ENCODE peak calls at places on chromosomes 4 and X, in six cellular contexts. A is central memory CD8-positive, alpha-beta T cell; G is smooth muscle cell of the brain vasculature; P is BJ; V is foreskin keratinocyte; U is GM12891. R is an unnamed sample.

GRCh38 chr4:163367651-163368050 is 24.0 kb downstream of the NPY5R start:
- DNase-seq in A (no peak), G (no peak), P (no peak), V (no peak), U (no peak), R (no peak)

GRCh38 chrX:22664826-22665225 is 334.9 kb upstream of the DDX53 start:
- DNase-seq in A (no peak), G (no peak), P (no peak), V (no peak), U (no peak), R (no peak)

GRCh38 chrX:68838571-68838910 is 9.7 kb downstream of the EFNB1 start:
- DNase-seq in A (no peak), G (no peak), P (no peak), V (no peak), U (no peak), R (no peak)

GRCh38 chr4:53854991-53855885 is 209.2 kb downstream of the CHIC2 start:
- DNase-seq in A (no peak), G (no peak), P (peak), V (peak), U (no peak), R (no peak)

GRCh38 chr4:54082168-54082567 is 17.8 kb upstream of the CHIC2 start:
- DNase-seq in A (no peak), G (peak), P (peak), V (peak), U (no peak), R (peak)

GRCh38 chrX:63768760-63769159 is 16.3 kb downstream of the ARHGEF9 start:
- DNase-seq in A (no peak), G (no peak), P (no peak), V (no peak), U (no peak), R (no peak)

GRCh38 chr4:7015383-7016035 is 27.7 kb upstream of the TADA2B start:
- DNase-seq in A (no peak), G (no peak), P (no peak), V (no peak), U (no peak), R (no peak)

GRCh38 chr4:94446386-94446785 is 5.4 kb upstream of the PDLIM5 start:
- DNase-seq in A (no peak), G (no peak), P (peak), V (peak), U (no peak), R (peak)

GRCh38 chr4:23022032-23022431 is 329.3 kb downstream of the GBA3 start:
- DNase-seq in A (no peak), G (no peak), P (peak), V (peak), U (no peak), R (peak)

GRCh38 chr4:153260553-153261306 is 56.5 kb downstream of the TRIM2 start:
- DNase-seq in A (no peak), G (no peak), P (peak), V (no peak), U (no peak), R (no peak)

GRCh38 chr4:137739391-137739790 is 207.1 kb upstream of the PCDH18 start:
- DNase-seq in A (no peak), G (no peak), P (no peak), V (no peak), U (no peak), R (no peak)

GRCh38 chrX:77431227-77431626 is 16.0 kb upstream of the FGF16 start:
- DNase-seq in A (no peak), G (peak), P (peak), V (no peak), U (no peak), R (no peak)

GRCh38 chr4:166091146-166091545 is 218.1 kb downstream of the TLL1 start:
- DNase-seq in A (no peak), G (no peak), P (no peak), V (no peak), U (no peak), R (no peak)

GRCh38 chrX:9597361-9598035 is 132.6 kb downstream of the TBL1X start:
- DNase-seq in A (no peak), G (no peak), P (no peak), V (no peak), U (no peak), R (no peak)

GRCh38 chr4:40840985-40841571 is 91.3 kb downstream of the NSUN7 start:
- DNase-seq in A (peak), G (peak), P (no peak), V (peak), U (no peak), R (peak)

GRCh38 chr4:52864816-52865215 is 2.7 kb downstream of the RASL11B start:
- DNase-seq in A (no peak), G (peak), P (no peak), V (no peak), U (no peak), R (no peak)

GRCh38 chr4:23770011-23770410 is 119.8 kb downstream of the PPARGC1A start:
- DNase-seq in A (no peak), G (no peak), P (peak), V (no peak), U (no peak), R (peak)

GRCh38 chr4:107392951-107393350 is 327.1 kb downstream of the PAPSS1 start:
- DNase-seq in A (no peak), G (no peak), P (no peak), V (no peak), U (no peak), R (no peak)

GRCh38 chr4:8207314-8207713 is 8.2 kb downstream of the SH3TC1 start:
- DNase-seq in A (no peak), G (no peak), P (no peak), V (no peak), U (no peak), R (no peak)

GRCh38 chr4:105957680-105958079 is 62.4 kb downstream of the NPNT start:
- DNase-seq in A (no peak), G (no peak), P (no peak), V (no peak), U (no peak), R (no peak)

GRCh38 chr4:145679520-145679919 is 426 bp upstream of the C4orf51 start:
- DNase-seq in A (no peak), G (peak), P (peak), V (peak), U (no peak), R (peak)